ENCODE peak calls at places on chromosomes 13 and 19, in four cellular contexts. One of them, this sample, is unnamed.

GRCh38 chr19:17292301-17293074 is 10.7 kb downstream of the ABHD8 start:
- DNase-seq in GM10248: peak
- DNase-seq in suprapubic skin: no peak
- DNase-seq in astrocyte of the spinal cord: peak
- DNase-seq in this sample: peak

GRCh38 chr19:17311455-17312248 is 2.3 kb downstream of the DDA1 start:
- DNase-seq in GM10248: no peak
- DNase-seq in suprapubic skin: no peak
- DNase-seq in astrocyte of the spinal cord: peak
- DNase-seq in this sample: peak

GRCh38 chr13:36341718-36342117 is 4.5 kb downstream of the SPART start:
- DNase-seq in GM10248: no peak
- DNase-seq in suprapubic skin: no peak
- DNase-seq in astrocyte of the spinal cord: no peak
- DNase-seq in this sample: no peak

GRCh38 chr13:84985860-84986259 is 813.4 kb downstream of the SLITRK6 start:
- DNase-seq in GM10248: no peak
- DNase-seq in suprapubic skin: no peak
- DNase-seq in astrocyte of the spinal cord: no peak
- DNase-seq in this sample: no peak

GRCh38 chr13:65719831-65720230 is 1510.3 kb downstream of the PCDH9 start:
- DNase-seq in GM10248: no peak
- DNase-seq in suprapubic skin: no peak
- DNase-seq in astrocyte of the spinal cord: no peak
- DNase-seq in this sample: no peak

GRCh38 chr19:1407662-1408299 is 395 bp downstream of the DAZAP1 start:
- DNase-seq in GM10248: peak
- DNase-seq in suprapubic skin: no peak
- DNase-seq in astrocyte of the spinal cord: no peak
- DNase-seq in this sample: peak

GRCh38 chr19:54203151-54203611 is 2.5 kb downstream of the RPS9 start:
- DNase-seq in GM10248: no peak
- DNase-seq in suprapubic skin: no peak
- DNase-seq in astrocyte of the spinal cord: no peak
- DNase-seq in this sample: peak

GRCh38 chr13:33316890-33317289 is 31.3 kb upstream of the STARD13 start:
- DNase-seq in GM10248: no peak
- DNase-seq in suprapubic skin: no peak
- DNase-seq in astrocyte of the spinal cord: no peak
- DNase-seq in this sample: no peak

GRCh38 chr13:114145722-114146121 is 13.3 kb upstream of the RASA3 start:
- DNase-seq in GM10248: no peak
- DNase-seq in suprapubic skin: peak
- DNase-seq in astrocyte of the spinal cord: no peak
- DNase-seq in this sample: no peak

GRCh38 chr13:107020393-107020792 is 452.5 kb upstream of the ARGLU1 start:
- DNase-seq in GM10248: no peak
- DNase-seq in suprapubic skin: no peak
- DNase-seq in astrocyte of the spinal cord: no peak
- DNase-seq in this sample: no peak

GRCh38 chr13:46126552-46127171 is 21.8 kb upstream of the CPB2 start:
- DNase-seq in GM10248: peak
- DNase-seq in suprapubic skin: no peak
- DNase-seq in astrocyte of the spinal cord: peak
- DNase-seq in this sample: peak
- TF ChIP-seq CTCF in GM10248: peak
- TF ChIP-seq CTCF in suprapubic skin: peak
- TF ChIP-seq CTCF in astrocyte of the spinal cord: peak
- TF ChIP-seq CTCF in this sample: peak

GRCh38 chr13:46071590-46072249 is 19.2 kb upstream of the ZC3H13 start:
- DNase-seq in GM10248: peak
- DNase-seq in suprapubic skin: no peak
- DNase-seq in astrocyte of the spinal cord: no peak
- DNase-seq in this sample: no peak
- TF ChIP-seq CTCF in GM10248: peak
- TF ChIP-seq CTCF in suprapubic skin: no peak
- TF ChIP-seq CTCF in astrocyte of the spinal cord: no peak
- TF ChIP-seq CTCF in this sample: no peak

DNA sequence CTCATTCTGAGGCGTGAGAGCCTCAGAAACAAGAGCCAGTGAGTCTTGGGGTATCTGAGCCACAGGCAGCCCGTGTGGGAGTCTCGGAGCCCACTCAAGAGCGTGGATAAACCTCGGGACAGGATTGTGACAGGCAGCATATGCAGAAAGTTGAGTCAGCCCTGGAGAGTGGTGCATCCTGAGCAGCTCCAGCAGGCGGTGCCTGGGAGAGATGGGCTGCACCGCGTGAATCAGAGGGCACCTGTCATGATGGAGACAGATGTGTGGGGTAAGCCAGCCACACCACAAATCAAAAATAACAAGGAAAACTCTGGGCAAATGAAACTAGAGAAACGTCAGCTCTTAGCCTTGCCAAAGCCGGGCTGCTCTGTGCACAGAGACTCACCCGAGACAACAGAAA is 30.0 kb upstream of the POP4 start:
- DNase-seq in GM10248: no peak
- DNase-seq in suprapubic skin: peak
- DNase-seq in astrocyte of the spinal cord: no peak
- DNase-seq in this sample: no peak
- TF ChIP-seq CTCF in GM10248: no peak
- TF ChIP-seq CTCF in suprapubic skin: no peak
- TF ChIP-seq CTCF in astrocyte of the spinal cord: no peak
- TF ChIP-seq CTCF in this sample: no peak

DNA sequence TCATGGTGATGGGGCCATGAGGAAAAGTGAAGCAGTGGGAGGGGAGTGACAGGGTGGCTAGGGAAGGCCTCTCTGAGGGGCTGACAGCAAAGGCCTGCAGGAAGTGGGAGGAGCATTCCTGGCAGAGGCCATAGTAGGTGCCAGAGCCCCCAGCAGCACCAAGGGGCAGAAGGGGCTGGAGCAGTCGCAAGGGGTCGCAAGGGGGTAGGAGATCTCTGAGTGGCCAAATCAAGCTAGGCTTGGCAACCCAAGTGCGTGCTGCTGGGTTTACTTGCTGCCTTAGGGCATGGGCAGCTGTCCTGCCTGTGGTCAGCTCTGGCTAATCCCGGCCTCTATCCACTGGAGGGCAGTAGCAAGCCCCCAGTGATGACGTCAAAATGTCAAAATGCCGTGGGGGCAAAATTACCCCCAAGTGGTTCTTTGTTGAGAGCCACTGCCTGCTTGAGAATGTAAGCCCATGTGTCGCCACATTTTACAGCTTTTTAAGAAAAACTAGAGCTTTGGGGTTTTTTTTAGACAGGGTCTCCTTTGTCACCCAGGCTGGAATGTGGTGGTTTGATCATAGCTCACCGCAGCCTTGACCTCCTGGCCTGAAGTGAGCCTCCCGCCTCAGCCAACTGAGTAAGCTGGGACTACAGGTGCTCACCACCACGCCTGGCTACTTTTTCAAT is 11.8 kb downstream of the CCDC97 start:
- DNase-seq in GM10248: no peak
- DNase-seq in suprapubic skin: no peak
- DNase-seq in astrocyte of the spinal cord: peak
- DNase-seq in this sample: peak
- TF ChIP-seq CTCF in GM10248: peak
- TF ChIP-seq CTCF in suprapubic skin: peak
- TF ChIP-seq CTCF in astrocyte of the spinal cord: peak
- TF ChIP-seq CTCF in this sample: peak